ENCODE peak calls at places on chromosome 14, in six cellular contexts. R is astrocyte of the spinal cord, A is left lung, C is mesothelial cell of epicardium, M is WTC11, K is breast epithelium. I is an unnamed sample.
A peak's percentile ranks its signal among the peaks of the same experiment; 100 is the strongest.

GRCh38 chr14:104219731-104220224 is 81.4 kb downstream of the KIF26A start:
- DNase-seq in R (no peak), A (peak; percentile 59), C (no peak), M (no peak), K (no peak), I (no peak)

GRCh38 chr14:78327426-78328210 is 157.4 kb downstream of the NRXN3 start:
- DNase-seq in R (no peak), A (no peak), C (no peak), M (no peak), K (no peak), I (no peak)

GRCh38 chr14:21056520-21057163 is 980 bp upstream of the RNASE8 start:
- DNase-seq in R (no peak), A (no peak), C (no peak), M (no peak), K (no peak), I (peak; percentile 35)

GRCh38 chr14:97723321-97723720 is 926.1 kb downstream of the VRK1 start:
- DNase-seq in R (no peak), A (no peak), C (no peak), M (no peak), K (no peak), I (no peak)

GRCh38 chr14:20632831-20633771 is 8.4 kb downstream of the OR6S1 start:
- DNase-seq in R (peak; percentile 87), A (no peak), C (peak; percentile 62), M (peak; percentile 78), K (no peak), I (peak; percentile 82)

GRCh38 chr14:91417983-91418386 is 365 bp upstream of the CCDC88C start:
- DNase-seq in R (no peak), A (no peak), C (no peak), M (peak; percentile 46), K (no peak), I (peak; percentile 61)

GRCh38 chr14:105292810-105293711 is 7.7 kb downstream of the BRF1 start:
- DNase-seq in R (no peak), A (no peak), C (no peak), M (no peak), K (no peak), I (no peak)

GRCh38 chr14:92105073-92105844 is 1.1 kb downstream of the ATXN3 start:
- DNase-seq in R (no peak), A (no peak), C (no peak), M (no peak), K (no peak), I (peak; percentile 54)

GRCh38 chr14:36604757-36605505 is 22.5 kb upstream of the NKX2-8 start:
- DNase-seq in R (peak; percentile 70), A (no peak), C (peak; percentile 54), M (peak; percentile 60), K (peak; percentile 52), I (peak; percentile 90)

GRCh38 chr14:90620540-90621204 is 195.6 kb downstream of the TTC7B start:
- DNase-seq in R (no peak), A (no peak), C (no peak), M (no peak), K (no peak), I (no peak)

GRCh38 chr14:24430143-24430681 is 458 bp downstream of the KHNYN start:
- DNase-seq in R (peak; percentile 77), A (peak; percentile 93), C (no peak), M (peak; percentile 70), K (no peak), I (peak; percentile 59)

GRCh38 chr14:98826618-98827017 is 445.4 kb downstream of the BCL11B start:
- DNase-seq in R (no peak), A (no peak), C (no peak), M (no peak), K (no peak), I (peak; percentile 11)

GRCh38 chr14:49986344-49987014 is 93.6 kb downstream of the ARF6 start:
- DNase-seq in R (peak; percentile 56), A (no peak), C (no peak), M (no peak), K (no peak), I (no peak)

GRCh38 chr14:51097287-51097686 is 2.4 kb upstream of the TRIM9 start:
- DNase-seq in R (no peak), A (no peak), C (no peak), M (no peak), K (no peak), I (no peak)

GRCh38 chr14:25042362-25043299 is 7.3 kb downstream of the STXBP6 start:
- DNase-seq in R (peak; percentile 54), A (no peak), C (no peak), M (peak; percentile 24), K (no peak), I (no peak)

GRCh38 chr14:56686416-56686815 is 106.8 kb downstream of the TMEM260 start:
- DNase-seq in R (no peak), A (no peak), C (no peak), M (peak; percentile 61), K (no peak), I (peak; percentile 9)

GRCh38 chr14:99479903-99480855 is 480 bp downstream of the SETD3 start:
- DNase-seq in R (peak; percentile 63), A (peak; percentile 89), C (peak; percentile 51), M (peak; percentile 59), K (peak; percentile 55), I (peak; percentile 51)

GRCh38 chr14:21672116-21672515 is 1.5 kb downstream of the OR4E1 start:
- DNase-seq in R (no peak), A (no peak), C (no peak), M (no peak), K (no peak), I (peak; percentile 5)

GRCh38 chr14:23869078-23869719 is 84.4 kb upstream of the DHRS4 start:
- DNase-seq in R (no peak), A (no peak), C (no peak), M (no peak), K (no peak), I (no peak)

GRCh38 chr14:30849983-30850382 is 24.4 kb upstream of the COCH start:
- DNase-seq in R (no peak), A (no peak), C (no peak), M (no peak), K (no peak), I (no peak)

GRCh38 chr14:104240426-104241157 is 102.2 kb downstream of the KIF26A start:
- DNase-seq in R (no peak), A (peak; percentile 43), C (no peak), M (no peak), K (no peak), I (no peak)

GRCh38 chr14:105476937-105477658 is 2.5 kb downstream of the CRIP2 start:
- DNase-seq in R (no peak), A (no peak), C (no peak), M (no peak), K (no peak), I (no peak)

GRCh38 chr14:96053600-96054381 is 14.6 kb downstream of the C14orf132 start:
- DNase-seq in R (peak; percentile 99), A (no peak), C (peak; percentile 27), M (no peak), K (no peak), I (peak; percentile 57)

GRCh38 chr14:26775765-26776577 is 178.1 kb upstream of the NOVA1 start:
- DNase-seq in R (peak; percentile 59), A (no peak), C (no peak), M (no peak), K (no peak), I (peak; percentile 8)

GRCh38 chr14:73237219-73237785 is at the start of gene PAPLN:
- DNase-seq in R (no peak), A (no peak), C (no peak), M (no peak), K (peak; percentile 76), I (peak; percentile 64)

GRCh38 chr14:100524933-100525243 is 62.3 kb downstream of the BEGAIN start:
- DNase-seq in R (no peak), A (peak; percentile 63), C (peak; percentile 39), M (peak; percentile 76), K (no peak), I (no peak)
- TF ChIP-seq CTCF in R (peak; percentile 38), A (peak; percentile 13), C (no peak), M (peak; percentile 60), K (no peak), I (peak; percentile 14)

GRCh38 chr14:94681300-94682060 is 69.3 kb downstream of the SERPINA3 start:
- DNase-seq in R (peak; percentile 39), A (no peak), C (no peak), M (peak; percentile 44), K (no peak), I (peak; percentile 83)
- TF ChIP-seq CTCF in R (peak; percentile 67), A (no peak), C (no peak), M (no peak), K (peak; percentile 41), I (peak; percentile 79)

GRCh38 chr14:77144412-77145115 is 3.0 kb upstream of the ZDHHC22 start:
- DNase-seq in R (no peak), A (no peak), C (no peak), M (no peak), K (no peak), I (no peak)

GRCh38 chr14:77142289-77142814 is 761 bp upstream of the ZDHHC22 start:
- DNase-seq in R (no peak), A (no peak), C (no peak), M (no peak), K (no peak), I (no peak)

GRCh38 chr14:77141592-77142288 is at the start of gene ZDHHC22:
- DNase-seq in R (no peak), A (no peak), C (no peak), M (peak; percentile 71), K (peak; percentile 20), I (no peak)

GRCh38 chr14:77140937-77141591 is 527 bp downstream of the ZDHHC22 start:
- DNase-seq in R (peak; percentile 40), A (no peak), C (peak; percentile 77), M (peak; percentile 84), K (no peak), I (no peak)

GRCh38 chr14:77143071-77143470 is 1.5 kb upstream of the ZDHHC22 start:
- DNase-seq in R (no peak), A (no peak), C (no peak), M (no peak), K (no peak), I (no peak)
- TF ChIP-seq CTCF in R (no peak), A (no peak), C (no peak), M (no peak), K (no peak), I (no peak)

DNA sequence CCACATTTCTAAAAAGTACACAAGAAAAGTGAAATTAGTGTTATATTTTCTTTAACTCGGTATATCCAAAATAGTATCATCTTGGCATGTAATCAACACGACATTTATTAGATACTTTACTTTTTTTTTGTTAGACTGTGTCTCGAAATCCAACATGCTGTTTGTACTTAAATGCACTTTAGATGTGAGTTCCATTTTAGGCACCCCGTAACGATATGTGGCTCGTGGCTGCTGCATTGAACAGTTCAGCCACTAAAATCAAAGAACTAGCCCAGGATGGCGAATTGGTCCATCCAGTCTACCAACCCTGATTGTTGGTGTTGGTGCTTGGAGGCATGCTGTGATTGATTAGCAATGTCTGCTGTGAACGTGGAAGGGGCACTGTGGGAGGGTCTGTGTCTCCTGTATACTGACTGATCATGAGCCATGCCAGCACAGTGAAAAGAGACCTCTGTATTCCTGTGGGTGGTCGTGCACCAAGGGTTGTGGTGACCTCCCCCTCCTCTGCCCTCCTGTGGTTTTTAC is 63.1 kb upstream of the DLK1 start:
- DNase-seq in R (no peak), A (no peak), C (no peak), M (no peak), K (no peak), I (no peak)
- TF ChIP-seq CTCF in R (no peak), A (no peak), C (peak; percentile 13), M (no peak), K (no peak), I (no peak)

DNA sequence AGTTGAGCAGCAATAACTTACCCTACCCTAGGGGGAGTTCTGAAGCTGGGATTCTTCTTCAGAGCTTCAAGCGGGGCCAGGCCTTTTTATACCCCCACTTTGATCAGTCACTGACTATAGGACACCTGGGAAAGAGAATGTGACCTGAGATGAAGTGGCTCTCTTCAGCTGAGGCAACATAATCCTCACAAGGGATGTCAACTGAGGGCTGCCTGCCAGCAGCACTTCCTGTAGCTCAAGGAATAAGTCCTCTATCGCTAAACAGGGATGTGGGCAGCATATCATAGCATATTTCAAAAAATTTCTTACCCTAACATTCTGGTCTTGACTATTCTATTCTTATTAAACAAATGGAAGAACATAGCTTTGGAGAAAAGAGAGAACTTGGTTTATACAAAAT is 17.4 kb downstream of the LGALS3 start:
- DNase-seq in R (no peak), A (no peak), C (no peak), M (no peak), K (no peak), I (no peak)
- TF ChIP-seq CTCF in R (no peak), A (no peak), C (no peak), M (no peak), K (no peak), I (no peak)